ENCODE peak calls at places on chromosomes 11 and 22, in six cellular contexts. G is mucosa of descending colon, A is testis, V is adrenal gland, J is upper lobe of right lung, H is transverse colon. N is an unnamed sample.

GRCh38 chr22:24181088-24181995 is at the start of gene SUSD2:
- DNase-seq in G (peak; percentile 77), A (no peak), V (no peak), J (peak; percentile 85), H (peak; percentile 62), N (no peak)

GRCh38 chr11:84438565-84438964 is 1152.4 kb upstream of the CCDC90B start:
- DNase-seq in G (no peak), A (no peak), V (no peak), J (no peak), H (no peak), N (no peak)

GRCh38 chr11:78256962-78257361 is 68.2 kb downstream of the USP35 start:
- DNase-seq in G (peak; percentile 70), A (peak; percentile 54), V (peak; percentile 95), J (peak; percentile 85), H (peak; percentile 76), N (no peak)

GRCh38 chr22:49344196-49344595 is 483.5 kb downstream of the BRD1 start:
- DNase-seq in G (no peak), A (no peak), V (no peak), J (no peak), H (no peak), N (no peak)

GRCh38 chr11:19715373-19715772 is 2.7 kb downstream of the NAV2 start:
- DNase-seq in G (no peak), A (no peak), V (peak; percentile 17), J (no peak), H (no peak), N (no peak)

GRCh38 chr11:68756171-68756766 is 4.9 kb upstream of the TESMIN start:
- DNase-seq in G (no peak), A (no peak), V (no peak), J (no peak), H (no peak), N (no peak)

GRCh38 chr11:45079943-45080719 is 66.3 kb upstream of the PRDM11 start:
- DNase-seq in G (peak; percentile 47), A (no peak), V (no peak), J (no peak), H (peak; percentile 51), N (no peak)

GRCh38 chr11:34620820-34621792 is at the start of gene EHF:
- DNase-seq in G (peak; percentile 65), A (no peak), V (no peak), J (no peak), H (peak; percentile 79), N (no peak)

GRCh38 chr11:92653448-92653847 is 316.0 kb upstream of the MTNR1B start:
- DNase-seq in G (no peak), A (no peak), V (no peak), J (no peak), H (no peak), N (peak; percentile 1)

GRCh38 chr11:115701284-115701875 is 197.2 kb upstream of the CADM1 start:
- DNase-seq in G (no peak), A (no peak), V (no peak), J (no peak), H (no peak), N (no peak)

GRCh38 chr11:60818057-60818456 is 23.9 kb upstream of the CCDC86 start:
- DNase-seq in G (no peak), A (no peak), V (no peak), J (no peak), H (no peak), N (no peak)

GRCh38 chr11:78239781-78240180 is 51.1 kb downstream of the USP35 start:
- DNase-seq in G (no peak), A (no peak), V (no peak), J (no peak), H (no peak), N (no peak)

GRCh38 chr22:25039754-25040153 is 87.2 kb downstream of the KIAA1671 start:
- DNase-seq in G (peak; percentile 13), A (no peak), V (no peak), J (no peak), H (no peak), N (no peak)

GRCh38 chr22:47659467-47660302 is 897.2 kb downstream of the TBC1D22A start:
- DNase-seq in G (no peak), A (no peak), V (no peak), J (no peak), H (no peak), N (no peak)

GRCh38 chr11:126722956-126723664 is 277.5 kb downstream of the KIRREL3 start:
- DNase-seq in G (no peak), A (no peak), V (no peak), J (no peak), H (no peak), N (no peak)

GRCh38 chr11:126725043-126725442 is 275.5 kb downstream of the KIRREL3 start:
- DNase-seq in G (no peak), A (no peak), V (no peak), J (no peak), H (no peak), N (no peak)

GRCh38 chr11:126727381-126727780 is 273.2 kb downstream of the KIRREL3 start:
- DNase-seq in G (no peak), A (no peak), V (no peak), J (no peak), H (no peak), N (no peak)

GRCh38 chr11:126723665-126724045 is 276.9 kb downstream of the KIRREL3 start:
- DNase-seq in G (no peak), A (no peak), V (no peak), J (no peak), H (no peak), N (no peak)

GRCh38 chr11:126725521-126725920 is 275.0 kb downstream of the KIRREL3 start:
- DNase-seq in G (no peak), A (no peak), V (no peak), J (no peak), H (no peak), N (no peak)
- TF ChIP-seq CTCF in G (no peak), A (no peak), V (no peak), J (no peak), H (no peak), N (no peak)

GRCh38 chr11:67282876-67283371 is 6.2 kb upstream of the ANKRD13D start:
- DNase-seq in G (peak; percentile 24), A (no peak), V (no peak), J (peak; percentile 62), H (no peak), N (no peak)
- H3K4me3 ChIP-seq in G (no peak overlapping the region), A (no peak overlapping the region), V (no peak overlapping the region), J (no peak overlapping the region), H (no peak overlapping the region), N (no peak overlapping the region)

GRCh38 chr22:21593406-21594232 is 26.1 kb downstream of the UBE2L3 start:
- DNase-seq in G (no peak), A (no peak), V (no peak), J (no peak), H (no peak), N (no peak)
- TF ChIP-seq CTCF in G (no peak), A (no peak), V (no peak), J (no peak), H (no peak), N (peak; percentile 46)

GRCh38 chr22:17199131-17199731 is 20.0 kb downstream of the ADA2 start:
- DNase-seq in G (no peak), A (peak; percentile 69), V (no peak), J (no peak), H (no peak), N (peak; percentile 89)

GRCh38 chr22:17201285-17201945 is 17.8 kb downstream of the ADA2 start:
- DNase-seq in G (no peak), A (no peak), V (no peak), J (no peak), H (no peak), N (no peak)

GRCh38 chr22:17194213-17194612 is 25.0 kb downstream of the ADA2 start:
- DNase-seq in G (no peak), A (no peak), V (no peak), J (no peak), H (no peak), N (no peak)

GRCh38 chr22:17198188-17199130 is 20.8 kb downstream of the ADA2 start:
- DNase-seq in G (no peak), A (peak; percentile 80), V (no peak), J (no peak), H (no peak), N (no peak)
- H3K4me3 ChIP-seq in G (no peak overlapping the region), A (peak overlapping the region; percentile 68), V (peak overlapping the region; percentile 12), J (peak overlapping the region; percentile 33), H (no peak overlapping the region), N (peak overlapping the region; percentile 20)